ENCODE peak calls at places on chromosome 4, in seven cellular contexts. Z is transverse colon, U is prostate gland, I is suprapubic skin, D is GM12891, T is breast epithelium, S is stomach. G is an unnamed sample.

GRCh38 chr4:105414316-105414715 is 59.5 kb downstream of the PPA2 start:
- DNase-seq in Z (no peak), U (no peak), I (no peak), D (no peak), T (no peak), S (no peak), G (no peak)

GRCh38 chr4:2962099-2962455 is 1.1 kb downstream of the NOP14 start:
- DNase-seq in Z (no peak), U (no peak), I (no peak), D (no peak), T (no peak), S (no peak), G (no peak)

GRCh38 chr4:165343353-165344191 is 16.1 kb downstream of the MSMO1 start:
- DNase-seq in Z (no peak), U (no peak), I (no peak), D (no peak), T (no peak), S (no peak), G (no peak)

GRCh38 chr4:15451866-15452765 is 17.6 kb upstream of the CC2D2A start:
- DNase-seq in Z (no peak), U (no peak), I (no peak), D (no peak), T (no peak), S (no peak), G (no peak)

GRCh38 chr4:15655223-15656037 is at the start of gene FBXL5:
- DNase-seq in Z (peak; percentile 83), U (peak; percentile 72), I (peak; percentile 86), D (peak; percentile 88), T (peak; percentile 76), S (peak; percentile 84), G (peak; percentile 87)

GRCh38 chr4:164956766-164957643 is 20.5 kb downstream of the TRIM61 start:
- DNase-seq in Z (peak; percentile 82), U (peak; percentile 81), I (peak; percentile 87), D (peak; percentile 82), T (peak; percentile 74), S (peak; percentile 67), G (peak; percentile 71)

GRCh38 chr4:132332932-132333722 is 816.0 kb upstream of the PCDH10 start:
- DNase-seq in Z (no peak), U (no peak), I (no peak), D (no peak), T (no peak), S (no peak), G (no peak)

GRCh38 chr4:119093042-119093827 is 42.4 kb upstream of the MYOZ2 start:
- DNase-seq in Z (no peak), U (no peak), I (no peak), D (no peak), T (no peak), S (peak; percentile 36), G (no peak)

GRCh38 chr4:54840992-54841768 is 183.4 kb downstream of the KIT start:
- DNase-seq in Z (peak; percentile 9), U (no peak), I (no peak), D (no peak), T (no peak), S (peak; percentile 30), G (no peak)

GRCh38 chr4:15717647-15718416 is 15.0 kb downstream of the BST1 start:
- DNase-seq in Z (no peak), U (no peak), I (no peak), D (no peak), T (no peak), S (no peak), G (no peak)

GRCh38 chr4:186307497-186307896 is 41.5 kb downstream of the F11 start:
- DNase-seq in Z (no peak), U (no peak), I (no peak), D (no peak), T (no peak), S (no peak), G (no peak)

GRCh38 chr4:167031534-167032156 is 202.6 kb downstream of the SPOCK3 start:
- DNase-seq in Z (no peak), U (no peak), I (no peak), D (no peak), T (no peak), S (no peak), G (no peak)

GRCh38 chr4:98501383-98501782 is 157.0 kb downstream of the TSPAN5 start:
- DNase-seq in Z (no peak), U (no peak), I (no peak), D (no peak), T (no peak), S (no peak), G (no peak)

GRCh38 chr4:120977435-120977997 is 55.0 kb upstream of the PRDM5 start:
- DNase-seq in Z (peak; percentile 9), U (no peak), I (no peak), D (peak; percentile 14), T (no peak), S (no peak), G (no peak)

GRCh38 chr4:3291969-3292570 is 751 bp upstream of the RGS12 start:
- DNase-seq in Z (peak; percentile 74), U (peak; percentile 69), I (peak; percentile 83), D (no peak), T (peak; percentile 65), S (peak; percentile 75), G (no peak)

GRCh38 chr4:20219526-20219925 is 32.2 kb upstream of the SLIT2 start:
- DNase-seq in Z (no peak), U (no peak), I (no peak), D (no peak), T (no peak), S (no peak), G (no peak)

GRCh38 chr4:53489279-53489889 is 101.9 kb downstream of the LNX1 start:
- DNase-seq in Z (no peak), U (no peak), I (no peak), D (no peak), T (no peak), S (no peak), G (no peak)

GRCh38 chr4:10164877-10165283 is 48.3 kb upstream of the WDR1 start:
- DNase-seq in Z (peak; percentile 55), U (peak; percentile 16), I (no peak), D (no peak), T (no peak), S (peak; percentile 37), G (no peak)

GRCh38 chr4:1011022-1011694 is at the start of gene FGFRL1:
- DNase-seq in Z (peak; percentile 96), U (peak; percentile 92), I (peak; percentile 96), D (peak; percentile 90), T (peak; percentile 76), S (peak; percentile 96), G (peak; percentile 91)
- TF ChIP-seq POLR2A in Z (no peak), U (no peak), I (no peak), D (no peak), T (no peak), S (no peak), G (no peak)

DNA sequence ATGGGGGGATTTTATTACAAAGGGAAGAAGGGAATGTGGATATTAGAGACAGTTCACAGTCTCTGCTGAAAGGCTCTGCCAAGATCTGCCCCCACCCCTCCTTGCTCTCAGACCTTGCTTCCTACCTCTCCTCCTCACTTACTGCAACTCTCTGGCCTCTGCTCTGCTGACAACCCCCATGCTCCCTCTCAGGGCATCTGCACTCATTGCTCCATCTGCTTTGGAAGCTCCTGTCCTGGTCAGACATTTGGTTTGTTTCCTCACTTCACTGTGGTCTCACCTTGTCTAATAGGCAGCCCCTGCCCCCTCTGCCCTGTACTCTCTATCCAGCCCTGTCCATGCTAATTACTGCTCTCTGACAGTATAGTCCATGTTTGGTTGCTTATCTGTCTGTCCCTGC is 189.3 kb downstream of the PTTG2 start:
- DNase-seq in Z (no peak), U (no peak), I (no peak), D (no peak), T (no peak), S (no peak), G (no peak)
- TF ChIP-seq POLR2AphosphoS5 in Z (no peak), U (no peak), I (no peak), D (no peak), T (no peak), S (no peak), G (no peak)

GRCh38 chr4:113145147-113145518 is 95.7 kb downstream of the ANK2 start:
- DNase-seq in Z (no peak), U (no peak), I (no peak), D (no peak), T (no peak), S (no peak), G (no peak)

GRCh38 chr4:113146876-113147358 is 97.5 kb downstream of the ANK2 start:
- DNase-seq in Z (no peak), U (no peak), I (no peak), D (no peak), T (no peak), S (no peak), G (no peak)

GRCh38 chr4:113148925-113149324 is 99.5 kb downstream of the ANK2 start:
- DNase-seq in Z (no peak), U (no peak), I (no peak), D (no peak), T (no peak), S (no peak), G (no peak)

GRCh38 chr4:113147498-113148231 is 98.2 kb downstream of the ANK2 start:
- DNase-seq in Z (no peak), U (no peak), I (no peak), D (no peak), T (no peak), S (no peak), G (no peak)

DNA sequence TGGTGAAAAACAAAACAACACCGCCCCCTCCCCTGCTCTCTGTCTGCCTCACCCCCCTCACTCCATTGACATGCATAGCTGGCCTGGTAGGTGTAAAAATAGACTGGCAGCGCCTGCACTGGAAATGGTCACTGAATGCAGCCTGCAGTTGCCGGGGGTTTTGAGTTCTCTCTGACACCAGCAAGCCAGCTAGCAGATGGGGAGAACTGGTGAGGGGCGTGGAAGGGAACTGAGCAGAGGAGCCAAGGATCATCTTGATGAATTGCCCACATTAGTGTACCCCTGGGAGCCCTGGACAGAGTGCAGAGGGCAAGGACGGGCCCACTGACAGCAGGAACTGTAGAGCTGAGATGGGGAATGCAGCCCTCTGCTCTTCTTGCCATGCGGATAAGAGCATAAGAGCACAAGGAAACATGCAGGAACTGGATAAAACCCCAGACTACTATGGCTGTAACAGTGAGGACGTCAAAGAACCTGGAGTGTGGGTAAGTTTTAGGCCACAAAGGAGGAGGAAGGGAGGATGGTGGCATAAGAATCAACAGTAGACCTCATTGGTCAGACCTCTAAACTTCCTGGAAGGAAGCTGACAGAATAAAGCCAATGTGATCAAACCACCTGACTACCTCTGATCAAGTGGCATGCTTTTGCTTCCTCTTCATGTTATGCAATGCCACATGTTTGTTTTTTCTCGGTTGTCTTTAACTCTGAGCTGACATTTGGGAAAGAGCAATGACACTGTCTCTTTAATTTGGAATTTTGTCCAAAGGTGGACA is 96.3 kb downstream of the ANK2 start:
- DNase-seq in Z (no peak), U (no peak), I (no peak), D (no peak), T (no peak), S (no peak), G (no peak)
- TF ChIP-seq POLR2A in Z (no peak), U (no peak), I (no peak), D (no peak), T (no peak), S (no peak), G (no peak)

DNA sequence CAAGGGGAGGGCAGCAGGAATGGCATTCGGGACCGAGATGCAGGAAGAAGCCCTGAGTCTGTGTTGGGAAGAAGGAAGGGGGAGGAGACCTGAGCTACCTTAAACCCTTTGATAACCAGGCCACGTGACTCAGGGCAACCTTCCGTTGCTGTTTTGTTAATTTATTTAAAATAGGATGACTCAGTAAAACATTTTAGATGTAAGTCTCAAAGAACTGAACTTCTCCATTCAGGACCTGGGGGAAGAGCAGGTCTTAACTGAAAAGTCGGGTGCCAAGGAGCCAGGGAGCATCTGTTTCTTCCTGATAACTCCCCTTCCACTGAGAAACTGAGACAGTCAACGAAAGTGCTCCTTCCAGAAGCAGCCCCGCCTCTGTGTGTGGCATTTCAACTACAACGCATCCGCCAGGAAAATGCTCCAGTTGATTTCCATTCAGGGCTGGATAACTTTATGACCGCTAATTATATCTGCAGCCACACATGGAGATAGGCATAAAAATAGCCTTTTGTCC is 88.0 kb downstream of the IRF2 start:
- DNase-seq in Z (peak; percentile 82), U (no peak), I (no peak), D (no peak), T (no peak), S (peak; percentile 61), G (no peak)
- TF ChIP-seq POLR2AphosphoS5 in Z (peak; percentile 64), U (no peak), I (no peak), D (no peak), T (no peak), S (no peak), G (no peak)